ENCODE peak calls at places on chromosomes 2 and 18, in seven cellular contexts. A, S, Q, W, Y, G and U are unnamed samples. For H3K9me3, the result is how much of the 10 kb centered on the place peaks cover.

GRCh38 chr2:230797515-230798495 is 66.9 kb upstream of the ITM2C start:
- DNase-seq in Q (peak), A (no peak), W (no peak), S (no peak), G (peak), Y (no peak), U (no peak)

GRCh38 chr2:141455211-141455826 is 675.5 kb downstream of the LRP1B start:
- DNase-seq in Q (no peak), S (no peak), A (no peak), G (no peak), Y (no peak), W (no peak), U (no peak)

GRCh38 chr2:230885467-230886130 is 20.9 kb downstream of the ITM2C start:
- DNase-seq in W (no peak), S (no peak), G (peak), Q (peak), Y (no peak), A (no peak), U (peak)

GRCh38 chr2:133591164-133591563 is 22.9 kb upstream of the NCKAP5 start:
- DNase-seq in Y (no peak), S (no peak), G (peak), W (peak), Q (peak), A (no peak), U (no peak)

GRCh38 chr2:225100856-225101294 is 58.6 kb upstream of the DOCK10 start:
- DNase-seq in Q (peak), W (no peak), G (peak), A (no peak), S (no peak), Y (no peak), U (no peak)

GRCh38 chr2:61255580-61256437 is 93.8 kb downstream of the C2orf74 start:
- DNase-seq in Q (peak), W (no peak), G (peak), Y (no peak), S (no peak), A (no peak), U (no peak)

GRCh38 chr2:241218131-241219029 is 29.9 kb downstream of the ANO7 start:
- DNase-seq in Q (peak), S (peak), G (peak), A (peak), Y (peak), W (no peak), U (peak)

GRCh38 chr2:60530660-60531276 is 22.7 kb downstream of the BCL11A start:
- DNase-seq in Y (no peak), W (no peak), S (peak), A (no peak), Q (peak), G (no peak), U (peak)

GRCh38 chr2:223758131-223758840 is 79.1 kb downstream of the AP1S3 start:
- DNase-seq in Y (no peak), W (no peak), S (no peak), Q (no peak), G (no peak), A (no peak), U (no peak)

GRCh38 chr18:32337347-32337746 is 133.3 kb downstream of the GAREM1 start:
- DNase-seq in Q (no peak), W (no peak), Y (no peak), S (no peak), G (no peak), A (no peak), U (no peak)

GRCh38 chr2:96156926-96157648 is 11.8 kb upstream of the DUSP2 start:
- DNase-seq in G (no peak), S (peak), Q (no peak), A (no peak), Y (no peak), W (no peak), U (peak)

GRCh38 chr2:33230877-33231276 is 245.6 kb upstream of the RASGRP3 start:
- DNase-seq in W (no peak), G (no peak), S (no peak), Q (no peak), Y (no peak), A (no peak), U (no peak)

GRCh38 chr2:241358470-241358869 is 2.4 kb downstream of the FARP2 start:
- DNase-seq in Q (peak), Y (no peak), G (no peak), S (no peak), W (no peak), A (no peak), U (peak)

GRCh38 chr2:141611143-141611571 is 519.7 kb downstream of the LRP1B start:
- DNase-seq in A (no peak), Y (no peak), Q (peak), G (no peak), S (no peak), W (no peak), U (no peak)

GRCh38 chr18:12309683-12310198 is 1.7 kb downstream of the TUBB6 start:
- DNase-seq in W (no peak), Y (no peak), A (no peak), Q (no peak), G (peak), S (no peak), U (no peak)

GRCh38 chr2:172253190-172254052 is 150.7 kb upstream of the DLX2 start:
- DNase-seq in A (peak), W (peak), Y (no peak), Q (peak), G (peak), S (no peak), U (no peak)

GRCh38 chr2:38750011-38750792 is 959 bp downstream of the SRSF7 start:
- DNase-seq in G (peak), Q (peak), S (peak), W (peak), A (peak), Y (peak), U (peak)

GRCh38 chr2:143545643-143546275 is 416.5 kb downstream of the ARHGAP15 start:
- DNase-seq in A (no peak), Y (no peak), S (no peak), Q (peak), W (no peak), G (peak), U (no peak)

GRCh38 chr2:233476651-233477547 is 89.7 kb downstream of the USP40 start:
- DNase-seq in S (no peak), W (no peak), G (no peak), A (no peak), Q (no peak), Y (no peak), U (peak)

GRCh38 chr2:176491172-176491904 is 222.1 kb downstream of the MTX2 start:
- DNase-seq in Q (peak), W (peak), G (peak), S (no peak), A (peak), Y (no peak), U (peak)

GRCh38 chr2:20457661-20458630 is 11.1 kb downstream of the RHOB start:
- DNase-seq in S (no peak), G (no peak), Y (no peak), Q (no peak), A (no peak), W (peak), U (no peak)

GRCh38 chr2:12251121-12251520 is 465.6 kb upstream of the TRIB2 start:
- DNase-seq in A (no peak), Q (no peak), Y (no peak), W (no peak), S (no peak), G (no peak), U (no peak)

GRCh38 chr2:118569876-118570535 is 277.4 kb downstream of the EN1 start:
- DNase-seq in A (no peak), G (peak), Q (peak), W (no peak), Y (no peak), S (no peak), U (no peak)

GRCh38 chr18:286515-287310 is 18.9 kb upstream of the THOC1 start:
- DNase-seq in Y (no peak), A (no peak), G (peak), W (no peak), S (no peak), Q (peak), U (no peak)

GRCh38 chr18:24514439-24514838 is 54.0 kb downstream of the HRH4 start:
- DNase-seq in W (no peak), G (peak), S (no peak), Y (no peak), Q (peak), A (no peak), U (no peak)

GRCh38 chr2:226788064-226788463 is 11.6 kb downstream of the IRS1 start:
- DNase-seq in S (no peak), A (no peak), W (no peak), Q (no peak), G (peak), Y (no peak), U (no peak)

GRCh38 chr2:117537030-117537429 is 277.5 kb upstream of the DDX18 start:
- DNase-seq in Q (no peak), W (no peak), Y (no peak), A (no peak), G (no peak), S (no peak), U (no peak)

GRCh38 chr2:237269121-237269875 is 144.7 kb downstream of the COL6A3 start:
- DNase-seq in W (no peak), S (no peak), Q (no peak), G (no peak), A (no peak), Y (no peak), U (no peak)

GRCh38 chr2:135664623-135665068 is 77.0 kb upstream of the UBXN4 start:
- DNase-seq in S (no peak), W (no peak), Y (no peak), A (no peak), G (peak), Q (no peak), U (no peak)

GRCh38 chr2:88739985-88740600 is 48.6 kb downstream of the RPIA start:
- DNase-seq in Y (peak), A (peak), Q (peak), G (peak), W (no peak), S (peak), U (peak)

GRCh38 chr2:222485367-222486211 is 61.2 kb downstream of the SGPP2 start:
- DNase-seq in W (no peak), Y (no peak), A (no peak), Q (no peak), G (no peak), S (no peak), U (no peak)

GRCh38 chr2:201795608-201796477 is 10.5 kb upstream of the CDK15 start:
- DNase-seq in W (no peak), A (no peak), Q (peak), S (no peak), Y (no peak), G (peak), U (no peak)

GRCh38 chr2:127107622-127107999 is 657 bp upstream of the BIN1 start:
- DNase-seq in Q (peak), S (no peak), A (no peak), Y (no peak), G (no peak), W (no peak), U (peak)

DNA sequence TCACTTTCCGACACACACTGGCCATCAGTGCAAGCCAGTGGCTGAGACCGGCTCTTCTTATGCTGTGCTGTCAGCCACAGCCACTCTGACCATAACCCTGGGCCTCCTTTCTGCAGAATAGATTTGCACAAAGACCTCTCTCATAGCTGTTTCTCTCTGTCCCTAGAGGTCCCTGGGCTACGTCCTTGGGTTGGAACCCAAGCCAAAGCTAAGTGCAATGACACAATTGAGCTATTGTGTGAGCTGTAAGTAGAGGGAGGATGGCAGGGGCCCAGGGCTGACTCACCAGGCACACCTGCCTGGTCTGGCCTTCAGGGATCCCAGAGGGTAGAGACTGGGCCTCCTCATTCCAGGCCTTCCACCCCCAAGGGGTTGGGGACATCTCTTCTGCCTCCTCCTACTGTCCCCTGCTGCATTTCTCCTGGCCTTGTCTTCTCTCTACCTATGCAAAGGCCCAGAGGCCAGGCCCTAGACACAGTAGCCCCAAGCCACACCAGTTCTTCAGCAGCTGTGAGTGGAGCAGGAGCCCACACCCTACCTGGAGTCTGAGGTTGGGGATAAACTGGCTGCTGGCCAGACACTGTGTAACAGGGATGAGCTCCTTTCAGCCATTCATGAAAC is 174.6 kb downstream of the NCK2 start:
- DNase-seq in W (no peak), Q (peak), Y (no peak), A (no peak), S (no peak), G (no peak), U (peak)
- H3K9me3 ChIP-seq in W (under half), Q (under half), Y (under half), A (under half), S (under half), G (under half), U (under half)

GRCh38 chr2:31688282-31688681 is 107.5 kb upstream of the SRD5A2 start:
- DNase-seq in G (no peak), W (no peak), A (no peak), Q (peak), S (no peak), Y (no peak), U (no peak)
- H3K9me3 ChIP-seq in G (under half), W (under half), A (under half), Q (under half), S (under half), Y (under half), U (under half)

DNA sequence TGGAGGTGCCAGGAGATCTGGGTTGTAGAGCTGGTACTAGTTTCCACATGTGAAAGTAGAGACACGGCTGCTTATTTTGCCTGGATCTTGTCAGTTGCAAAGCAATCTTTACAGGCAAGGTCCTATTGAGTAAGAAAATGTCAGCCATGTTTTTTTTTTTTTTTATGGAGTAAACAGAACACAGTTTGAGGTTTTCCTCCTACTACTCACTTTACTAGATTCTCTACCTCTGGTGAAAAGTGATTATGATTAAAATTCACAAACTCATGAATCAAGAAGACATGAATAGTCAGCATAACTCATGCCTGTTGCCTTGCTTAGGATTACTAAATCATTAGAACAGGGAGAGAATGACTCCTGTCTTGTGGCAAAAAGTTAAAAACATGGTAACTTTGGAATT is 70.1 kb upstream of the PNPT1 start:
- DNase-seq in S (no peak), A (no peak), Q (no peak), Y (no peak), G (no peak), W (no peak), U (no peak)
- H3K9me3 ChIP-seq in S (under half), A (under half), Q (under half), Y (under half), G (under half), W (under half), U (under half)

DNA sequence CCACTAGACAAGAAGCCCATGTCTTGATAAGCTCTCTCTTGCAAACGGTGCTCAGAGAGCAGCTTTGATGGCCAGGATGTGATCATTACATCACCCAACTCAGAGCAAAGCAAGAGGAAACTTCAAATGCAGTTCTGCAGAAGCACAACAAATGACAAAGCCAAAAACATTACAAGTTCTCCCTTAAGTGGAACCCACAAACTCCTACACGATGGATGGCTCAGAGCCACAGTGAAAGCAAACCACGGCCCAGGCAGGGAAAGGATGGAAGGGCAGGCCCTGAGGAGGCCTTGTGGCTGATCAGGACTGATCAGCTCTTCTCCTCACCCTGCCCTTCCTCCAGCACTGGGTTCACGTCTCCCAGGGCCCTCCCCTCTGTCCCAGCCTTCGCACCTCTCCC is 326.4 kb downstream of the EIPR1 start:
- DNase-seq in W (no peak), A (no peak), S (no peak), G (no peak), Y (no peak), Q (no peak), U (no peak)
- H3K9me3 ChIP-seq in W (under half), A (under half), S (under half), G (under half), Y (under half), Q (under half), U (under half)